ENCODE peak calls at places on chromosomes 6 and 20, in eight cellular contexts. L, Q, J, Y, Z, S, D and V are unnamed samples.

GRCh38 chr6:119608994-119609393 is 259.4 kb upstream of the MAN1A1 start:
- DNase-seq in Y (no peak), Q (no peak), Z (no peak), D (no peak), S (no peak), L (no peak), J (no peak), V (no peak)

GRCh38 chr6:64932486-64932885 is 774.5 kb downstream of the EYS start:
- DNase-seq in Q (no peak), Y (no peak), J (no peak), L (no peak), Z (no peak), S (no peak), D (no peak), V (no peak)

GRCh38 chr6:18216411-18216810 is 47.9 kb downstream of the DEK start:
- DNase-seq in L (no peak), Q (no peak), Z (no peak), J (no peak), Y (no peak), D (peak), S (no peak), V (no peak)

GRCh38 chr6:93176070-93176469 is 243.3 kb downstream of the EPHA7 start:
- DNase-seq in Y (no peak), J (no peak), Q (no peak), D (no peak), Z (no peak), L (no peak), S (no peak), V (no peak)

GRCh38 chr6:53412751-53413150 is 64.0 kb upstream of the ELOVL5 start:
- DNase-seq in S (no peak), Y (no peak), D (no peak), Q (no peak), Z (no peak), J (no peak), L (no peak), V (no peak)

GRCh38 chr6:165049362-165049761 is 260.0 kb downstream of the C6orf118 start:
- DNase-seq in L (no peak), Z (peak), Q (no peak), D (peak), Y (no peak), S (no peak), J (no peak), V (peak)

GRCh38 chr20:48275325-48275724 is 490.0 kb upstream of the SULF2 start:
- DNase-seq in Z (no peak), Y (no peak), L (no peak), Q (no peak), S (no peak), D (no peak), J (no peak), V (no peak)

GRCh38 chr6:106421491-106421890 is 61.0 kb downstream of the CRYBG1 start:
- DNase-seq in Z (no peak), D (peak), J (no peak), L (no peak), S (no peak), Y (no peak), Q (no peak), V (no peak)

GRCh38 chr6:124373386-124373785 is 569.7 kb downstream of the NKAIN2 start:
- DNase-seq in Y (no peak), L (no peak), Q (no peak), Z (no peak), J (no peak), D (no peak), S (no peak), V (no peak)

GRCh38 chr6:169490830-169491229 is 211.0 kb downstream of the WDR27 start:
- DNase-seq in Q (no peak), S (no peak), Y (no peak), L (no peak), J (no peak), Z (no peak), D (no peak), V (no peak)

GRCh38 chr6:88166493-88166900 is 350 bp upstream of the CNR1 start:
- DNase-seq in S (no peak), Z (peak), J (no peak), L (no peak), Q (no peak), D (no peak), Y (no peak), V (no peak)

GRCh38 chr6:160259143-160259425 is 463 bp upstream of the SLC22A2 start:
- DNase-seq in D (no peak), J (no peak), Z (no peak), L (no peak), S (no peak), Y (no peak), Q (no peak), V (no peak)